ENCODE peak calls at places on chromosomes 1 and 21, in nine cellular contexts. T is activated CD4-positive, CD25-positive, alpha-beta regulatory T cell; U is cardiac fibroblast; P is ureter; O is SK-N-DZ; L is HS-5; I is HT1080; J is NCI-H1105; G is cardiac muscle cell. D is an unnamed sample.

GRCh38 chr1:33641099-33641830 is 168.8 kb downstream of the ZSCAN20 start:
- DNase-seq in T (no peak), P (no peak), L (no peak), U (peak), I (peak), G (peak), J (no peak), O (no peak), D (peak)

GRCh38 chr1:222028151-222028550 is 286.3 kb upstream of the DUSP10 start:
- DNase-seq in G (no peak), T (no peak), O (no peak), U (no peak), I (no peak), L (no peak), J (no peak), P (no peak), D (no peak)

GRCh38 chr1:170445096-170445495 is 86.9 kb upstream of the GORAB start:
- DNase-seq in I (peak), J (no peak), L (peak), P (no peak), U (peak), G (peak), T (no peak), O (no peak), D (peak)

GRCh38 chr21:20388400-20388799 is 609.8 kb upstream of the NCAM2 start:
- DNase-seq in U (no peak), J (no peak), O (peak), P (no peak), L (no peak), I (no peak), G (no peak), T (no peak), D (peak)

GRCh38 chr1:230002164-230002803 is 64.8 kb upstream of the GALNT2 start:
- DNase-seq in I (no peak), G (peak), O (no peak), L (no peak), P (no peak), J (no peak), T (no peak), U (peak), D (no peak)

GRCh38 chr21:43834146-43834905 is 30.7 kb upstream of the AGPAT3 start:
- DNase-seq in P (no peak), L (no peak), T (no peak), G (no peak), I (no peak), O (no peak), U (no peak), J (no peak), D (no peak)

GRCh38 chr1:87766737-87767136 is 438.1 kb downstream of the LMO4 start:
- DNase-seq in J (no peak), T (no peak), I (no peak), O (no peak), U (peak), L (peak), P (no peak), G (no peak), D (peak)

GRCh38 chr1:168360151-168360550 is 79.5 kb downstream of the TBX19 start:
- DNase-seq in G (peak), T (no peak), J (no peak), L (no peak), O (no peak), I (peak), U (peak), P (no peak), D (peak)

GRCh38 chr1:221515496-221515895 is 226.4 kb downstream of the DUSP10 start:
- DNase-seq in L (no peak), J (no peak), P (no peak), G (no peak), T (no peak), O (no peak), I (no peak), U (no peak), D (no peak)

GRCh38 chr1:63732666-63733065 is 41.2 kb upstream of the ROR1 start:
- DNase-seq in J (no peak), I (peak), U (peak), T (no peak), P (no peak), O (no peak), L (no peak), G (peak), D (peak)

GRCh38 chr1:154809436-154810413 is 60.4 kb downstream of the KCNN3 start:
- DNase-seq in U (peak), P (peak), T (no peak), L (peak), J (no peak), G (peak), I (peak), O (no peak), D (peak)

GRCh38 chr1:184143449-184143848 is 91.9 kb downstream of the TSEN15 start:
- DNase-seq in P (no peak), L (no peak), O (peak), G (peak), J (no peak), U (peak), T (no peak), I (no peak), D (peak)

GRCh38 chr1:244732846-244733450 is 80.0 kb downstream of the DESI2 start:
- DNase-seq in G (no peak), L (no peak), O (no peak), J (no peak), I (no peak), T (no peak), U (no peak), P (no peak), D (no peak)

GRCh38 chr1:37666241-37666867 is 26.0 kb upstream of the CDCA8 start:
- DNase-seq in I (no peak), G (no peak), U (no peak), P (no peak), T (no peak), J (no peak), O (no peak), L (no peak), D (no peak)

GRCh38 chr1:157992031-157992568 is 1.3 kb upstream of the KIRREL1 start:
- DNase-seq in T (no peak), O (peak), P (peak), I (peak), J (peak), G (peak), L (peak), U (peak), D (peak)

GRCh38 chr1:235945775-235946565 is 79.3 kb upstream of the LYST start:
- DNase-seq in P (no peak), T (no peak), G (no peak), I (no peak), L (no peak), O (no peak), U (no peak), J (no peak), D (no peak)

GRCh38 chr1:54081306-54082270 is 28.2 kb downstream of the TCEANC2 start:
- DNase-seq in T (peak), L (peak), U (peak), P (peak), J (peak), I (peak), G (peak), O (peak), D (peak)

GRCh38 chr21:39527664-39528381 is 76.1 kb downstream of the SH3BGR start:
- DNase-seq in L (no peak), P (peak), J (no peak), G (no peak), I (no peak), U (no peak), O (no peak), T (no peak), D (no peak)

GRCh38 chr1:22557341-22557950 is 5.8 kb upstream of the EPHA8 start:
- DNase-seq in I (no peak), L (no peak), G (peak), P (no peak), O (no peak), J (peak), U (no peak), T (no peak), D (no peak)